ENCODE peak calls at places on chromosomes 6 and 20, in six cellular contexts. S is MM.1S, D is HCT116, R is PC-3, H is GM23248, E is neural progenitor cell. Q is an unnamed sample.

GRCh38 chr6:144151010-144151727 is 852 bp downstream of the STX11 start:
- DNase-seq in S (peak; percentile 49), D (no peak), R (peak; percentile 13), H (peak; percentile 59), E (peak; percentile 15), Q (peak; percentile 9)

GRCh38 chr6:148231572-148231971 is 111.1 kb upstream of the SASH1 start:
- DNase-seq in S (no peak), D (no peak), R (peak; percentile 45), H (peak; percentile 64), E (no peak), Q (no peak)

GRCh38 chr6:25963426-25964123 is 973 bp downstream of the TRIM38 start:
- DNase-seq in S (no peak), D (no peak), R (peak; percentile 72), H (no peak), E (no peak), Q (peak; percentile 93)

GRCh38 chr6:18122128-18123093 is at the start of gene NHLRC1:
- DNase-seq in S (no peak), D (no peak), R (peak; percentile 93), H (peak; percentile 97), E (peak; percentile 77), Q (peak; percentile 92)

GRCh38 chr6:89574860-89575561 is 63.5 kb downstream of the LYRM2 start:
- DNase-seq in S (peak; percentile 22), D (no peak), R (peak; percentile 6), H (no peak), E (no peak), Q (no peak)

GRCh38 chr6:4280721-4281120 is 145.3 kb upstream of the ECI2 start:
- DNase-seq in S (no peak), D (no peak), R (peak; percentile 88), H (peak; percentile 89), E (no peak), Q (no peak)

GRCh38 chr6:163289445-163289844 is 125.1 kb upstream of the QKI start:
- DNase-seq in S (no peak), D (no peak), R (no peak), H (no peak), E (no peak), Q (no peak)

GRCh38 chr6:126170433-126170832 is 169.5 kb upstream of the CENPW start:
- DNase-seq in S (no peak), D (no peak), R (no peak), H (no peak), E (no peak), Q (no peak)

GRCh38 chr6:150751296-150751695 is 114.2 kb upstream of the MTHFD1L start:
- DNase-seq in S (no peak), D (no peak), R (no peak), H (peak; percentile 86), E (no peak), Q (no peak)

GRCh38 chr6:30013296-30013922 is 47.7 kb upstream of the POLR1H start:
- DNase-seq in S (no peak), D (no peak), R (peak; percentile 34), H (peak; percentile 37), E (peak; percentile 71), Q (peak; percentile 80)

GRCh38 chr6:111468329-111469012 is 14.5 kb downstream of the REV3L start:
- DNase-seq in S (no peak), D (no peak), R (peak; percentile 74), H (peak; percentile 61), E (no peak), Q (no peak)

GRCh38 chr6:119116712-119117281 is 38.3 kb upstream of the FAM184A start:
- DNase-seq in S (no peak), D (no peak), R (no peak), H (peak; percentile 13), E (no peak), Q (peak; percentile 50)

GRCh38 chr20:31587545-31588389 is 17.3 kb upstream of the ID1 start:
- DNase-seq in S (no peak), D (no peak), R (no peak), H (peak; percentile 92), E (peak; percentile 47), Q (peak; percentile 76)

GRCh38 chr6:84317463-84317862 is 90.0 kb upstream of the CEP162 start:
- DNase-seq in S (no peak), D (no peak), R (no peak), H (no peak), E (no peak), Q (no peak)

GRCh38 chr20:1803216-1804128 is 91.7 kb upstream of the SIRPA start:
- DNase-seq in S (peak; percentile 79), D (no peak), R (no peak), H (peak; percentile 86), E (peak; percentile 93), Q (peak; percentile 93)

GRCh38 chr6:11012295-11012754 is 31.8 kb downstream of the ELOVL2 start:
- DNase-seq in S (no peak), D (no peak), R (no peak), H (no peak), E (no peak), Q (no peak)

GRCh38 chr6:11009353-11009752 is 34.8 kb downstream of the ELOVL2 start:
- DNase-seq in S (peak; percentile 75), D (peak; percentile 34), R (peak; percentile 62), H (peak; percentile 61), E (no peak), Q (peak; percentile 64)

GRCh38 chr6:11012976-11013375 is 31.1 kb downstream of the ELOVL2 start:
- DNase-seq in S (no peak), D (no peak), R (no peak), H (no peak), E (no peak), Q (no peak)

GRCh38 chr6:11013671-11014070 is 30.4 kb downstream of the ELOVL2 start:
- DNase-seq in S (no peak), D (no peak), R (no peak), H (no peak), E (peak; percentile 20), Q (peak; percentile 66)

GRCh38 chr6:11011787-11012234 is 32.3 kb downstream of the ELOVL2 start:
- DNase-seq in S (no peak), D (peak; percentile 52), R (peak; percentile 86), H (peak; percentile 53), E (no peak), Q (peak; percentile 72)
- TF ChIP-seq EZH2phosphoT487 in S (no peak), D (no peak), R (no peak), H (no peak), E (no peak), Q (no peak)

GRCh38 chr20:36465109-36466080 is 75.9 kb upstream of the MYL9 start:
- DNase-seq in S (peak; percentile 23), D (peak; percentile 79), R (peak; percentile 91), H (peak; percentile 97), E (peak; percentile 53), Q (peak; percentile 59)

GRCh38 chr20:36463212-36464061 is 77.9 kb upstream of the MYL9 start:
- DNase-seq in S (no peak), D (no peak), R (no peak), H (peak; percentile 40), E (no peak), Q (no peak)

GRCh38 chr20:36460648-36461599 is 80.4 kb upstream of the MYL9 start:
- DNase-seq in S (peak; percentile 93), D (peak; percentile 75), R (peak; percentile 93), H (peak; percentile 96), E (peak; percentile 99), Q (peak; percentile 97)

GRCh38 chr20:36462440-36463211 is 78.7 kb upstream of the MYL9 start:
- DNase-seq in S (no peak), D (no peak), R (peak; percentile 56), H (peak; percentile 76), E (peak; percentile 51), Q (peak; percentile 54)

DNA sequence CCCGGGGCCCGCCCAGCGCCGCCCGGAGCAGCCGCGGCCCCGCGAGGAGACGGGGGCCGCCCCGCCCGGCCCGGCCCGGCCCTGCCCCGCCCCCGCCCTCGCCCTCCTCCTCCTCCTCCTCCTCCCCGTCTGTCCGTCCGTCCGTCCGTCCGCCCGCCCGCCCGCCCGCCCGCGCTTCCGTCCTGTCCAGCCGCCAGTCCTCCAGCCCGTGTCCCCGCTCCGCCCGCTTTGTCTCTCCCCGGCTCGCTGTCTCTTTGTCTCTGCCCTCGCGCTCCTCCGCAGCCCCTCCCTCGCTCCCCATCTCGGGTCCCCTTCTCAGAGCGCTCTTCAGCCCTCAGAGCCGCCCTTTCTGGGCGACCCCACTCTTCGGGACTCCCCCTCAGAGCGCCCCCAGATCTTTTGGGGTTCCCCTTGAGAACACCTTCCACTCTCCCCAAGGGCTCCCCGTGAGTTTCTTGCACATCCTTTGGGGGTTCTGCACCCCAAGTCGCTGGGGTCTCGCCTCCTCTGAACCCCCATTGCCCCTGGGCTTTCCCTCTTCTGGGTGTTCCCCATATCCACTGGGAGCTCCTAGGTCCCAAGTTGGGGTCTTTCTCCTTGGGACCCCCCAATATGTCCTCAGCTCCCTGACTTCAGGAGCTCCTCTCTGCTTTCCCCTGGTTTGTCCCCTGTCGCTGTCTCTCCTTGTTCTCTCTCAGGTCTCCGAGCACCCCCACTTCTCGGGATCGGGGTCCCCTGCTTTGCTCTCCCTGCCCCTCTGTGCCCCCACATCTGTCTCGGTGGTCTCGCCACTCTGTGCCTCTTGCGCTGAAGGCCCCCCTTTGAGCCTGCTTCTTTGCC is 79.5 kb upstream of the MYL9 start:
- DNase-seq in S (no peak), D (no peak), R (peak; percentile 38), H (peak; percentile 80), E (peak; percentile 83), Q (peak; percentile 77)
- TF ChIP-seq EZH2phosphoT487 in S (no peak), D (no peak), R (no peak), H (no peak), E (no peak), Q (no peak)

DNA sequence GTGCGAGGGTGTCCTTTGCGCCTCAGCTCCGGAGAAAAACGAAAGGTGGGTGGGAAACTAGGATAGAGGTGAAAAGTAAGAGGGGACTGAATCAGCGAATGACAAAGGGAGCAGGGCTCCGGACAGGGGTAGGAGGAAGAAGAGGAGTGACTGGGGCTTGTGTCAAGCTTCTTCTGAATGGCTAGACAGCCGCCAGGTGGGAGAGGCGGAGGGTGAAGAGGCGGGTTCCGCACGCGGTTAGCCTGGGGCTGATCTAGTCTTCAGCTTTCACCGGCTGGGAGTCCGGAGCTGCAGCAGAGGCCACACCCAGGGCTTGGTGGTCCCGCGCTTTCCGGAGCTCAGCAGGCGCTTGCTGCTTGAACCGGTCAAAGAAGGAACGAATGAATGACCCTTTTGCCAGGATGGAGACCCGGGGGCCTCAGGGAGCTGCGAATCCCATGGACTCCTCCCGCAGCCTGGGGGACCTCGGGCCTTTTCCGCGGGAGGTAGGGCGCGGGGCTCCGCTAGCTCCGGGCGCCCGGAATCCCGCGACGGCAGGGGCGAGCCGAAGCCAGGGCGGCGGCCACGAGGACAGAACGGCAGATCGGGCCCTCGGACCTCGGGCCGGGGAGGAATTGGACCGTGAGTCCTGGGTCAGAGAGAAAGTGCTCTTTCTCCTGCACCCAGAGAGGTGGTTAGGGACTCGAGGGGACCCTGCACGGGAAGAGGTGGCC is at the start of gene C6orf141:
- DNase-seq in S (peak; percentile 61), D (peak; percentile 70), R (peak; percentile 94), H (peak; percentile 12), E (peak; percentile 91), Q (peak; percentile 88)
- TF ChIP-seq EZH2phosphoT487 in S (no peak), D (no peak), R (no peak), H (no peak), E (peak; percentile 25), Q (no peak)

GRCh38 chr20:24303393-24303792 is 166.0 kb upstream of the SYNDIG1 start:
- DNase-seq in S (peak; percentile 41), D (no peak), R (peak; percentile 23), H (peak; percentile 29), E (peak; percentile 10), Q (no peak)
- TF ChIP-seq EZH2phosphoT487 in S (no peak), D (no peak), R (no peak), H (no peak), E (no peak), Q (no peak)